ENCODE peak calls at places on chromosomes 16 and 17, in six cellular contexts. Q, W, B, S, M and H are unnamed samples.

GRCh38 chr17:56274491-56274890 is 121.2 kb downstream of the ANKFN1 start:
- DNase-seq in M (no peak), W (no peak), B (no peak), Q (no peak), S (no peak), H (no peak)

GRCh38 chr16:81709369-81709900 is 69.7 kb upstream of the PLCG2 start:
- DNase-seq in S (no peak), B (no peak), M (no peak), Q (no peak), W (no peak), H (no peak)

GRCh38 chr16:89031715-89032659 is 55.0 kb upstream of the CBFA2T3 start:
- DNase-seq in B (no peak), Q (peak), M (no peak), W (no peak), S (no peak), H (peak)

GRCh38 chr17:83144421-83145357 is 65.3 kb downstream of the METRNL start:
- DNase-seq in B (peak), M (no peak), Q (no peak), W (no peak), S (peak), H (peak)

GRCh38 chr16:85370881-85371651 is 242.1 kb upstream of the GSE1 start:
- DNase-seq in M (peak), B (no peak), W (no peak), S (no peak), Q (no peak), H (peak)

GRCh38 chr16:56423584-56424403 is 1.6 kb downstream of the AMFR start:
- DNase-seq in M (no peak), W (no peak), Q (no peak), B (no peak), S (peak), H (no peak)

GRCh38 chr17:77286641-77287431 is 146.1 kb downstream of the SEC14L1 start:
- DNase-seq in M (peak), B (no peak), Q (peak), S (peak), W (peak), H (peak)

GRCh38 chr17:44979426-44980273 is 11.5 kb upstream of the C1QL1 start:
- DNase-seq in M (no peak), W (no peak), B (no peak), Q (peak), S (peak), H (no peak)

GRCh38 chr16:69381231-69381630 is 4.6 kb downstream of the TERF2 start:
- DNase-seq in Q (no peak), B (no peak), M (no peak), W (no peak), S (no peak), H (no peak)

GRCh38 chr16:680967-681745 is 946 bp downstream of the STUB1 start:
- DNase-seq in M (peak), W (no peak), B (no peak), Q (no peak), S (peak), H (peak)

GRCh38 chr17:56966277-56966676 is 5.4 kb upstream of the COIL start:
- DNase-seq in S (no peak), W (no peak), Q (no peak), M (no peak), B (no peak), H (no peak)

GRCh38 chr16:1776672-1776955 is 3.7 kb upstream of the MRPS34 start:
- DNase-seq in M (no peak), Q (no peak), W (no peak), B (no peak), S (no peak), H (peak)

GRCh38 chr17:2837147-2837561 is 40.9 kb downstream of the RAP1GAP2 start:
- DNase-seq in B (no peak), W (no peak), Q (no peak), S (no peak), M (no peak), H (peak)

GRCh38 chr16:14057878-14058382 is 13.2 kb upstream of the MRTFB start:
- DNase-seq in M (no peak), W (no peak), S (peak), Q (peak), B (no peak), H (no peak)

GRCh38 chr16:71902656-71903365 is 7.5 kb downstream of the IST1 start:
- DNase-seq in M (no peak), S (no peak), B (no peak), Q (no peak), W (no peak), H (no peak)

GRCh38 chr17:55005520-55005919 is 37.0 kb downstream of the STXBP4 start:
- DNase-seq in B (no peak), Q (no peak), M (no peak), W (no peak), S (peak), H (no peak)

GRCh38 chr17:4327638-4328037 is 38.8 kb downstream of the UBE2G1 start:
- DNase-seq in B (no peak), Q (no peak), W (peak), S (no peak), M (peak), H (peak)

GRCh38 chr17:19502517-19502916 is 31.1 kb upstream of the SLC47A1 start:
- DNase-seq in M (no peak), B (no peak), Q (no peak), W (no peak), S (no peak), H (no peak)

GRCh38 chr16:35745821-35746248 is 2286.4 kb downstream of the TP53TG3F start:
- DNase-seq in B (no peak), M (no peak), W (no peak), S (no peak), Q (no peak), H (no peak)

GRCh38 chr16:60763869-60764268 is 1272.4 kb downstream of the CDH8 start:
- DNase-seq in B (no peak), W (no peak), Q (no peak), S (no peak), M (no peak), H (no peak)

GRCh38 chr17:792277-792676 is 10.1 kb downstream of the MRM3 start:
- DNase-seq in Q (no peak), B (no peak), M (no peak), S (no peak), W (peak), H (no peak)

GRCh38 chr17:52158450-52159042 is at the start of gene CA10:
- DNase-seq in S (no peak), W (no peak), B (no peak), M (no peak), Q (no peak), H (peak)

GRCh38 chr17:47949951-47950350 is 7.7 kb downstream of the PRR15L start:
- DNase-seq in S (no peak), M (no peak), B (no peak), W (no peak), Q (no peak), H (no peak)

GRCh38 chr17:43874293-43874692 is 27.3 kb downstream of the CD300LG start:
- DNase-seq in M (no peak), W (no peak), Q (peak), B (no peak), S (no peak), H (no peak)

GRCh38 chr16:12771341-12771798 is 32.3 kb downstream of the CPPED1 start:
- DNase-seq in W (no peak), B (no peak), S (peak), Q (no peak), M (no peak), H (no peak)

DNA sequence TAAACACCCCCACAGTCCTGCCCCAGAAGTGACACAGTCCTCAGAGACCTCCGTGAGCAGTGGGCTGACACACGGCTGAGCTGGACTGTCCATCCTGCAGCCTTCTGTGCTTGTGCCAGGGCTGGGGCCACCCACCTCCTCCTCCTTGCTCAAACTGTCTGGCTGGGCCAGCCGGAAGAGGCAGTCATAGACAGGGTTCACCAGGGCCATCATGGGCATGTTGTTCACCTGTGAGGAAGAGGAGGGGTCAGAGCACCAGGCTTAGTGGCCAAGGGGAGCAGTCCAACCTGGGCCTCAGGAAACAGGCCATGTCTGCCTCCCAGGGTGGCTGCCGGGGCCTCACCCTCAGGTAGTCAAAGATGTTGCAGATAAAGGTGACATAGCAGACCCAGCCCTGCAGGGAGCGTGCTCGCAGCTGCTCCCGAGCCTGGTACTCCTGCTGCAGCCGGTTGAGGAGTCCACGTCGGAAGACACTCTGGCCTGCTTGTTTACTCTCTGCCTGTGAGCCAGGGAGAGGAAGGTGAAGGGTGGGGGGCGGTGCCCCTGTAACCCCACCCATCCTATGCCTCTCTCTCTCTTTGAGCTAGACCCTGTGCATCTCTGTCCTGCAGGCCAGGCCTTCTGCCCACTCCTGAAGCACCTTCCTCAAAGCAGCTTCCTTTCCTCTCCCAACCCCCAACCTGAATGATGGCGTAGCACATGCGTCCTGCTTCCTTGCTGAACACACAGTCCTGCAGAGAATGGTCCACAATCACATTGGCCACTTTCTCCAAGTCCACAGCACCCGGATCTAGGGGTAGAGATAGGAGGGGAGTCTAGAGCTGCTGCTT is 3.4 kb downstream of the MIF4GD start:
- DNase-seq in Q (no peak), W (no peak), S (no peak), M (no peak), B (no peak), H (no peak)
- TF ChIP-seq CTCF in Q (no peak), W (peak), S (no peak), M (peak), B (no peak), H (peak)

GRCh38 chr17:67376892-67377726 is at the start of gene PITPNC1:
- DNase-seq in S (peak), M (peak), B (peak), Q (peak), W (peak), H (peak)
- TF ChIP-seq CTCF in S (no peak), M (no peak), B (no peak), Q (no peak), W (peak), H (no peak)

DNA sequence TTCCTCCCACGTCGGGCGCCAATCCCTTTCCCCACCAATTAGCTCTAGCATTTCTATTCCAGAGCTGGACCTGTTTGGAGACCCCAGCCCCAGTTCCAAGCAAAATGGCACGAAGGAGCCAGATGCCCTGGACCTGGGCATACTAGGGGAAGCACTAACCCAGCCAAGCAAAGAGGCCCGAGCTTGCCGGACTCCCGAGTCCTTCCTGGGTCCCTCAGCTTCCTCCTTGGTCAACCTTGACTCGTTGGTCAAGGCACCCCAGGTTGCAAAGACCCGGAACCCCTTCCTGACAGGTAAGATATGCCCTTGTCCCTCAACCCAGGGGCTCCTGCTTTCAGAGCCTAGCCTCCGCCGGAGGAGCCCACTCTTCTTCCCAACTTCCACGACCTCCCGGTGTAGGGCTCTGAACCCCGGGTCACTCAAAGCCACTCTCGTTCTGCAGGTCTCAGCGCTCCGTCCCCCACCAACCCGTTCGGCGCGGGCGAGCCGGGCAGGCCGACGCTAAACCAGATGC is 5.5 kb upstream of the SPATA20 start:
- DNase-seq in M (no peak), B (no peak), W (no peak), S (no peak), Q (no peak), H (no peak)
- TF ChIP-seq CTCF in M (no peak), B (no peak), W (no peak), S (no peak), Q (no peak), H (no peak)

GRCh38 chr17:38568274-38568673 is 37.5 kb downstream of the SRCIN1 start:
- DNase-seq in B (no peak), Q (no peak), M (no peak), W (no peak), S (no peak), H (no peak)
- TF ChIP-seq CTCF in B (no peak), Q (no peak), M (no peak), W (no peak), S (no peak), H (no peak)

DNA sequence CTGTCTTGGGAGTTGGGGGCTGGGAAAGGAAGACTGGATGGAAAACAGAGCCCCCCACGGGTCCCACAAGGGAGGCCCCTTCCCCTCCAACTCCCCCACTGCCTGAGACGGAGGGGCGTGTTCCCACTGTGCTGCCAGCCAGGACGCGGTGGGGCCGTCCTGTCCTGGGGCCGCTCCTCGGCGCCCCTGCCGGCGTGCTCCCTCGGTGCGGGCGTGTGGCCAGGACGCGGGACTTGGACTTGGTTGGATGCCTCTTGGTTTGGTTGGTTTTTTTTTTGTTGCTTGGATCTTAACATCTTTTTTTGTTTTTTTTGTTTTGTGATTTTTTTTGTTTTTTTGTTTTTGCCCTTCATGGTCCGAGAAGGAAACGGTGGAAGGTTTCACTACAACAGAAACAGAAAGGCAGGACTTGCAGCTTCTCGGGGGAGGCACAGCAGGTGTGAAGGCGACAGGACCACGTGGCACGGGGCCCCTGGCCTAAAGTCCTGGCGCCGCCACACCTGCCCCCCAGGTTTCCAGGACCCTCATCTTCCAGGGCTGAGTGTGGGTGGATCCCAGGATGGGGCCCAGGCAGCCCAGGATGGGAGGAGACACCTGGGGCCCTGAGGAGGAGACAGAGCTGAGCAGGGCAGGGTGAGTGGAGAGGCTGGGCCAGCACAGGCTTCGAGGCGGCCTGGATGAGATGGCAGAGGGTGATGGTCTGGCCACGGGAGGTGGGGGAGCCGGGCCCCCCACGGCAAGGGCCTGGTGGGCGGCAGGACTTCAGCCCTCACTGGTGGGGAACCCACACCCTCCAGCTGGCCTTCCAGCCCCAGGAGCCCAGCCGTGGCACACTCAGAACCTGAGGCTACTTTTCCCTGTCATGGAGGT is 16.1 kb downstream of the ENGASE start:
- DNase-seq in B (no peak), W (no peak), Q (no peak), M (no peak), S (peak), H (peak)
- TF ChIP-seq CTCF in B (peak), W (no peak), Q (no peak), M (peak), S (peak), H (peak)

GRCh38 chr17:42819939-42820535 is 4.0 kb downstream of the BECN1 start:
- DNase-seq in W (peak), B (no peak), Q (peak), M (peak), S (peak), H (peak)
- TF ChIP-seq CTCF in W (peak), B (peak), Q (peak), M (peak), S (peak), H (peak)